ENCODE peak calls at places on chromosome 3, in eight cellular contexts. U, F, H, Z, S, Q, G and I are unnamed samples. For H3K4me1, the result is how much of the 10 kb centered on the place peaks cover.

GRCh38 chr3:56725175-56725574 is 42.1 kb upstream of the TASOR start:
- DNase-seq in U (no peak), H (peak), S (no peak), Q (peak), G (no peak), F (peak), Z (no peak), I (peak)

GRCh38 chr3:8854656-8855055 is 85.2 kb upstream of the OXTR start:
- DNase-seq in F (no peak), Z (no peak), Q (no peak), H (no peak), S (no peak), U (no peak), G (no peak), I (no peak)

GRCh38 chr3:197435426-197435825 is 120.3 kb downstream of the BDH1 start:
- DNase-seq in U (no peak), Q (no peak), F (no peak), Z (no peak), G (no peak), H (no peak), S (no peak), I (peak)

GRCh38 chr3:188085596-188086560 is 68.1 kb upstream of the LPP start:
- DNase-seq in Z (no peak), U (no peak), F (no peak), S (no peak), Q (no peak), G (no peak), H (no peak), I (peak)

GRCh38 chr3:123286308-123287023 is 84.7 kb downstream of the SEC22A start:
- DNase-seq in U (peak), G (peak), S (peak), Q (peak), F (peak), Z (no peak), H (no peak), I (peak)

GRCh38 chr3:168620854-168621253 is 525.1 kb upstream of the GOLIM4 start:
- DNase-seq in G (peak), S (peak), F (no peak), Z (no peak), U (peak), Q (no peak), H (no peak), I (peak)

GRCh38 chr3:51967384-51968174 is at the start of gene PCBP4:
- DNase-seq in S (peak), H (peak), F (peak), U (peak), Q (peak), Z (peak), G (peak), I (peak)

GRCh38 chr3:123272547-123272946 is 70.8 kb downstream of the SEC22A start:
- DNase-seq in U (no peak), S (no peak), Q (no peak), F (no peak), Z (no peak), G (no peak), H (no peak), I (no peak)

GRCh38 chr3:126309162-126309561 is 48.0 kb downstream of the KLF15 start:
- DNase-seq in F (no peak), G (no peak), S (no peak), H (no peak), Z (no peak), Q (no peak), U (no peak), I (no peak)

GRCh38 chr3:101900736-101901135 is 51.4 kb downstream of the NFKBIZ start:
- DNase-seq in Q (no peak), H (no peak), S (no peak), Z (no peak), F (no peak), G (no peak), U (no peak), I (no peak)

GRCh38 chr3:177333535-177334495 is 136.5 kb upstream of the TBL1XR1 start:
- DNase-seq in H (no peak), F (no peak), Q (no peak), Z (no peak), G (no peak), U (no peak), S (no peak), I (no peak)
- H3K4me1 ChIP-seq in H (under half), F (under half), Q (under half), Z (under half), G (under half), U (under half), S (under half), I (under half)

GRCh38 chr3:43279082-43279481 is 7.3 kb upstream of the SNRK start:
- DNase-seq in U (no peak), G (no peak), Z (no peak), H (no peak), F (no peak), S (no peak), Q (no peak), I (peak)
- H3K4me1 ChIP-seq in U (under half), G (under half), Z (under half), H (under half), F (under half), S (under half), Q (under half), I (under half)

GRCh38 chr3:67289626-67290025 is 291.5 kb downstream of the KBTBD8 start:
- DNase-seq in U (no peak), G (no peak), H (no peak), S (no peak), F (no peak), Q (no peak), Z (no peak), I (no peak)
- H3K4me1 ChIP-seq in U (under half), G (under half), H (under half), S (under half), F (under half), Q (under half), Z (under half), I (under half)

GRCh38 chr3:186097317-186097662 is 11.6 kb downstream of the ETV5 start:
- DNase-seq in Z (no peak), F (no peak), S (no peak), Q (no peak), H (no peak), G (no peak), U (no peak), I (no peak)

GRCh38 chr3:186094696-186095095 is 14.2 kb downstream of the ETV5 start:
- DNase-seq in S (no peak), G (peak), Z (no peak), U (no peak), H (no peak), Q (no peak), F (no peak), I (no peak)

GRCh38 chr3:186095584-186096061 is 13.3 kb downstream of the ETV5 start:
- DNase-seq in S (peak), H (peak), Q (no peak), F (no peak), G (no peak), Z (no peak), U (no peak), I (peak)

GRCh38 chr3:186097663-186098451 is 11.0 kb downstream of the ETV5 start:
- DNase-seq in G (peak), H (peak), Z (peak), Q (no peak), U (peak), S (peak), F (no peak), I (no peak)

DNA sequence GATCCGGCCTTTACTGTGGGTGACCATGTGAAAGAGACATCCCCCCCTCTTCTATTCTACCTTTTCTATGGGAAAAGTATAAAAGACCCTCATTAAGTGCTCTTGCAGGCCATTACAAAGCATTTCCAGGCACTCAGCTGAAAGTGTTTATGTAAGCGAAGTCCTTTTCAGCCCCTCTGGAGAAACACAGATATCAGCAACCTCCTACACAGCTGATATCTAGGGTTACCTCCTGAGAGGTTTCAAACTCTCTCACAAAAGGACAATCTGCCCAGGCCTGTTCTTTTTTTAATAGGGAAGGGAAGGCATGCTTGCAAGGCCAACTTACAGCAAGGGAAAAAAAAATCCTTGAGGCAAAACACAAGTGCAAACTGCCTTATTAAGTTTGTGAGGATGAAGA is 12.6 kb downstream of the ETV5 start:
- DNase-seq in G (peak), U (no peak), F (no peak), S (no peak), Z (no peak), H (no peak), Q (no peak), I (no peak)
- H3K4me1 ChIP-seq in G (half or more), U (under half), F (under half), S (under half), Z (under half), H (under half), Q (under half), I (under half)

DNA sequence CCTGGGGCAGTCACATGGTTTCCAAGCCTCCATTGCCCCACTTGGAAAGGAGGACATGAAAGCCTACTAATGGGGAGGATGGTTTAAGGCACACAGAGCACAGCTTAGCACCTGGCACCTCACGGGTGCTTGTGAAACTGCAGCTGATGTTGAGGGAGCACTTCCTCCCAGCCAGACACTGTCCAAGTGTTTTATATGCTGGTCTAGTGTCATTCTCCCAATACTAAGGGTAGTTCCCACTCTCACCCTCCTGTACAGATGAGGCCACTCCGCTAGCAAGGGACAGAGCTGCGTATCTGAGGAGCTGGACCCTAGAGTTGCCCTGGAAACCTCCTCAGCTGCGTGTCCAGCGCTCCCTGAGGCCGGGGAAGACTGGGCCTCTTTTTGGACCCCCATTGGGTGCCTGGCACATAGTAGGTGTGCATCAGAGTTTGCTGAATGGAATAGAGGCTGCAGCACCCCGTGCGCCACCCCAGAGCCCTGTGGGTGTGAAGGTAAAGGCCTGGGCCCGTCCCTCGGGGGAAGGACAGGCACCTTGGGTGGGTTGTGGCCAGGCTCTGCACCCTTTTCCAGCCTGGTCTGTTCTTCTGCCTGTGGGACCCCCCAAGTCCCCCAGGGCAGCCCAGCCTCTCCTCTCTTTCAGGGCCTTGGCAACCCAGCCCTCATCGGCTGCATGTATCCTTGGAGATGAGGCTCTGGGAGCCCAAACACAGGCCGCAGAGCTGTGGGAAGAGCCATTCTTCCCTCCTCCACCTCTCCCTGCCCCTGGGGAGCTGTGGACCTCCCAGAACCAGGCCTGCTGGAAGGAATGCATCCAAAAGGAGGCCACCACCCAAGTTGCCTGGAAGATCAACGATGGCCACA is 31.3 kb downstream of the DNASE1L3 start:
- DNase-seq in U (no peak), Q (no peak), Z (no peak), F (no peak), H (no peak), S (no peak), G (no peak), I (no peak)
- H3K4me1 ChIP-seq in U (under half), Q (under half), Z (under half), F (under half), H (half or more), S (under half), G (under half), I (under half)

DNA sequence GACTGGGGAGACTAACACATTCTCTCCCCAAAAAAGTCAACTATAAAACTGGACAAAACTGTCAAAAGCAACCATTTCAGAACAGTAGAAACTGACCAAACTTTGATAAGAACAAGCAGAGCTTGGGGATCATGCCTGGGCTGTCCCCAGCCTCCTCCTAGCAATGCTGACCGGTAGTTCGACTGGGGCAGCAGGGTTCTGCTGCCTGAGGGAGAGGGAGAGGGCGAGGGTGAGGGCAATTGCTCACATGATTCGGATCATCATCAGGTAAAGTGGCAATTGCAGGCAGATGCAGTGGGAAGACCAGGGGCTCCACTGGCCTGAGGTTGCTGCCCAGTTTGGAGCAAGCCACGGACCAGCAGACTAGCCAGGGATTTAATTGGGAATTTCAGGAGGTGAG is 88.6 kb downstream of the OSBPL10 start:
- DNase-seq in H (no peak), G (no peak), U (no peak), Z (no peak), Q (no peak), S (no peak), F (no peak), I (no peak)
- H3K4me1 ChIP-seq in H (under half), G (under half), U (under half), Z (under half), Q (under half), S (under half), F (under half), I (under half)

GRCh38 chr3:50248387-50248786 is 12.4 kb downstream of the GNAI2 start:
- DNase-seq in U (no peak), Q (no peak), G (no peak), H (peak), S (no peak), Z (no peak), F (no peak), I (no peak)
- H3K4me1 ChIP-seq in U (under half), Q (under half), G (under half), H (half or more), S (under half), Z (under half), F (half or more), I (under half)

DNA sequence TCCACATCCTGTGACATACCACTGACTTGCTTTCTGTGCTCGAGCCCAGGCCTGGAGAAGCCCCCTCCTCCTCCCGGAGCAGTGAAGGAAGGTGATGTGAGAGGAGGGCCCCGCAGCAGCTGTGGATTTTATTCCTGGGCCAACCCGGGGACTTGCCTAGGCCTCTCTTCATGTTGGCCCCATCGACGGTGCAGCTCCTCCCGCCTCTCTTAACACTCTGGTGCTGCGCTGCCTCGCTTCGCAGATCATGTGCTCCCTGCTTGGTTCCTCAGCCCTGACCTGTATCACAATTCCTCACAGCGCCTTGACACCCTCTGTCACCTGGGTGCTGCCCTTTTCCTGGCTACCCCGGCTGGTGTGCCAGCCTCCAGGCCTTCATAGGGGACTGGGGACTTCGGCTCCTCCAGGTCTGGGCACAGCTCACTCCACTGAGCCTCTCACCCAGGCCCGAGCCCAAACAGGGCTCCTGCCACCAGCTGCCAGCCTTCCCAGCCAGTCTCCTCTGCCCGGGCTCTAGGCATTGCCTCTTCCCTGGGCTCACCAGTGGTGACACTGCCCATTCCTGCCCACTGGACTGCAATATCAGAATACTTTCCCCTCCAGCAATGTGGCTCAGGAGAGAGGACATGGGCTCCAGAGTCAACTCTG is 21.5 kb downstream of the MAGEF1 start:
- DNase-seq in Q (no peak), Z (no peak), G (no peak), S (no peak), H (no peak), F (no peak), U (peak), I (no peak)
- H3K4me1 ChIP-seq in Q (under half), Z (under half), G (under half), S (under half), H (under half), F (under half), U (under half), I (under half)

DNA sequence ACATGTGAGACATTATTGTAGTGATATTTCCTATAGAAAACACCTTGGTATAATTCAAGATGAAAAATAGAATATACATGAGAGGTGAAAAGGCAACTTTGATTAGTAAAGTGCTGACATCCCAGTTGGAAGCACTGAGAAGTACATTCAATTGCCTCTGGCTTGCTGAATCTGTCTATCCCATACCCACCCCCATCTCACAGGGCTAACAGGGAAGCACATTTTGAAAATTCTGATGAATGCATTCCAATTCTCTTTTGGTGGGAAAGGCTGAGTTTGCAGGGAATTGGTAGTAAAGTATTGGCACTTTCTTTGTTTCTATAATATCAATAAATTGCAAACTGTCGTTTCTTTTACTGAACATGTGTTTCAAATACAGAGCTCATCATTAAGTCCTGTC is 122.9 kb downstream of the MBNL1 start:
- DNase-seq in U (no peak), F (no peak), S (no peak), H (no peak), G (no peak), Z (no peak), Q (no peak), I (no peak)
- H3K4me1 ChIP-seq in U (under half), F (half or more), S (under half), H (under half), G (under half), Z (under half), Q (under half), I (under half)

GRCh38 chr3:127787556-127787955 is 34.8 kb downstream of the MGLL start:
- DNase-seq in S (no peak), Q (no peak), F (no peak), H (peak), G (no peak), Z (no peak), U (no peak), I (no peak)

GRCh38 chr3:127790009-127790533 is 32.2 kb downstream of the MGLL start:
- DNase-seq in U (no peak), F (no peak), G (no peak), Z (no peak), S (no peak), H (peak), Q (no peak), I (no peak)

GRCh38 chr3:127788436-127788835 is 33.9 kb downstream of the MGLL start:
- DNase-seq in F (no peak), Z (no peak), H (peak), S (no peak), Q (no peak), G (no peak), U (no peak), I (no peak)

GRCh38 chr3:127787966-127788365 is 34.3 kb downstream of the MGLL start:
- DNase-seq in S (no peak), G (peak), Z (no peak), U (no peak), Q (no peak), H (peak), F (no peak), I (no peak)

DNA sequence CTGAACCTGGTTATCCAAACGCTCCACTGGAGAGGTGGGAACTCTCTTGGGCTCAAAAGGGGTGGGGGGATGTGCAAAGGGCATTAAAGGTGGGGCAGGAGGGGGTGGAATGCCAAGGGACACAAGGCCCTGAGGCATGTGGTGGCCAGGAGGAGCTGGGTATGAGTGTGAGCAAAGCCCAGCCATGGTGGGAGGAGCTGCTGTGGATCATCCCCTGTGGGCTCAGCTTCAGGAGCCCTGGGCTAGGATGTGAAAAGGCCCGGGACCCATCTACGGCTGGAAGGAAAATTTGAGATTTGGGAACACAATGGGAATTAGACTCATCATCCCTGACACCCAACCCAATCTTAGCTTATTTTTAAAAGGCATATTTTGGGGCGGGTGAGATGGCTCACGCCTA is 33.3 kb downstream of the MGLL start:
- DNase-seq in S (no peak), Z (no peak), G (no peak), F (no peak), H (peak), U (no peak), Q (no peak), I (no peak)
- H3K4me1 ChIP-seq in S (under half), Z (under half), G (under half), F (under half), H (half or more), U (half or more), Q (under half), I (under half)